ENCODE peak calls at places on chromosomes 6 and 20, in seven cellular contexts. One of them, this sample, is unnamed.

GRCh38 chr6:168177492-168177891 is 98.5 kb upstream of the FRMD1 start:
- DNase-seq in heart left ventricle: no peak
- DNase-seq in cardiac muscle cell: no peak
- DNase-seq in stomach: no peak
- DNase-seq in transverse colon: no peak
- DNase-seq in endodermal cell: peak; percentile 30
- DNase-seq in gastrocnemius medialis: no peak
- DNase-seq in this sample: no peak

GRCh38 chr20:38623061-38623460 is 21.5 kb downstream of the ARHGAP40 start:
- DNase-seq in cardiac muscle cell: no peak
- DNase-seq in heart left ventricle: no peak
- DNase-seq in gastrocnemius medialis: no peak
- DNase-seq in stomach: no peak
- DNase-seq in endodermal cell: no peak
- DNase-seq in transverse colon: no peak
- DNase-seq in this sample: no peak

GRCh38 chr6:141809901-141810300 is 322.8 kb upstream of the GJE1 start:
- DNase-seq in cardiac muscle cell: peak; percentile 8
- DNase-seq in gastrocnemius medialis: no peak
- DNase-seq in endodermal cell: no peak
- DNase-seq in stomach: no peak
- DNase-seq in transverse colon: no peak
- DNase-seq in heart left ventricle: no peak
- DNase-seq in this sample: no peak

GRCh38 chr20:1949711-1950110 is 44.1 kb downstream of the PDYN start:
- DNase-seq in endodermal cell: no peak
- DNase-seq in heart left ventricle: no peak
- DNase-seq in transverse colon: no peak
- DNase-seq in stomach: no peak
- DNase-seq in gastrocnemius medialis: no peak
- DNase-seq in cardiac muscle cell: no peak
- DNase-seq in this sample: no peak

GRCh38 chr20:34355427-34355826 is 7.6 kb upstream of the ITCH start:
- DNase-seq in stomach: no peak
- DNase-seq in transverse colon: no peak
- DNase-seq in gastrocnemius medialis: no peak
- DNase-seq in heart left ventricle: no peak
- DNase-seq in endodermal cell: no peak
- DNase-seq in cardiac muscle cell: no peak
- DNase-seq in this sample: no peak

GRCh38 chr20:52953020-52953419 is 19.1 kb upstream of the TSHZ2 start:
- DNase-seq in gastrocnemius medialis: no peak
- DNase-seq in endodermal cell: no peak
- DNase-seq in heart left ventricle: no peak
- DNase-seq in transverse colon: no peak
- DNase-seq in cardiac muscle cell: no peak
- DNase-seq in stomach: no peak
- DNase-seq in this sample: peak; percentile 61

GRCh38 chr20:59359908-59360307 is 59.5 kb downstream of the EDN3 start:
- DNase-seq in stomach: no peak
- DNase-seq in gastrocnemius medialis: no peak
- DNase-seq in heart left ventricle: no peak
- DNase-seq in cardiac muscle cell: no peak
- DNase-seq in endodermal cell: no peak
- DNase-seq in transverse colon: no peak
- DNase-seq in this sample: no peak

GRCh38 chr20:18585134-18585533 is 2.7 kb upstream of the DTD1 start:
- DNase-seq in gastrocnemius medialis: no peak
- DNase-seq in cardiac muscle cell: peak; percentile 65
- DNase-seq in transverse colon: no peak
- DNase-seq in heart left ventricle: no peak
- DNase-seq in endodermal cell: peak; percentile 80
- DNase-seq in stomach: no peak
- DNase-seq in this sample: peak; percentile 32

GRCh38 chr6:81265106-81265505 is 487.4 kb downstream of the TENT5A start:
- DNase-seq in stomach: no peak
- DNase-seq in endodermal cell: no peak
- DNase-seq in gastrocnemius medialis: no peak
- DNase-seq in heart left ventricle: no peak
- DNase-seq in cardiac muscle cell: peak; percentile 61
- DNase-seq in transverse colon: no peak
- DNase-seq in this sample: peak; percentile 34

GRCh38 chr6:36666726-36667591 is 11.6 kb upstream of the CDKN1A start:
- DNase-seq in stomach: peak; percentile 47
- DNase-seq in gastrocnemius medialis: peak; percentile 81
- DNase-seq in cardiac muscle cell: peak; percentile 97
- DNase-seq in transverse colon: peak; percentile 65
- DNase-seq in heart left ventricle: peak; percentile 55
- DNase-seq in endodermal cell: peak; percentile 88
- DNase-seq in this sample: peak; percentile 97

GRCh38 chr20:64039293-64040160 is 3.5 kb downstream of the C20orf204 start:
- DNase-seq in endodermal cell: no peak
- DNase-seq in transverse colon: no peak
- DNase-seq in stomach: no peak
- DNase-seq in heart left ventricle: peak; percentile 16
- DNase-seq in gastrocnemius medialis: no peak
- DNase-seq in cardiac muscle cell: no peak
- DNase-seq in this sample: no peak

GRCh38 chr6:137879885-137880430 is 12.9 kb downstream of the TNFAIP3 start:
- DNase-seq in endodermal cell: peak; percentile 43
- DNase-seq in heart left ventricle: no peak
- DNase-seq in stomach: no peak
- DNase-seq in gastrocnemius medialis: no peak
- DNase-seq in cardiac muscle cell: no peak
- DNase-seq in transverse colon: no peak
- DNase-seq in this sample: no peak

GRCh38 chr6:137878070-137878809 is 11.2 kb downstream of the TNFAIP3 start:
- DNase-seq in stomach: no peak
- DNase-seq in gastrocnemius medialis: no peak
- DNase-seq in transverse colon: no peak
- DNase-seq in endodermal cell: no peak
- DNase-seq in heart left ventricle: no peak
- DNase-seq in cardiac muscle cell: no peak
- DNase-seq in this sample: no peak

GRCh38 chr6:137880633-137881521 is 13.8 kb downstream of the TNFAIP3 start:
- DNase-seq in gastrocnemius medialis: no peak
- DNase-seq in transverse colon: no peak
- DNase-seq in cardiac muscle cell: no peak
- DNase-seq in stomach: no peak
- DNase-seq in heart left ventricle: peak; percentile 32
- DNase-seq in endodermal cell: no peak
- DNase-seq in this sample: no peak

GRCh38 chr6:137878810-137879285 is 11.8 kb downstream of the TNFAIP3 start:
- DNase-seq in transverse colon: no peak
- DNase-seq in stomach: no peak
- DNase-seq in heart left ventricle: peak; percentile 52
- DNase-seq in endodermal cell: peak; percentile 95
- DNase-seq in cardiac muscle cell: no peak
- DNase-seq in gastrocnemius medialis: peak; percentile 15
- DNase-seq in this sample: no peak

DNA sequence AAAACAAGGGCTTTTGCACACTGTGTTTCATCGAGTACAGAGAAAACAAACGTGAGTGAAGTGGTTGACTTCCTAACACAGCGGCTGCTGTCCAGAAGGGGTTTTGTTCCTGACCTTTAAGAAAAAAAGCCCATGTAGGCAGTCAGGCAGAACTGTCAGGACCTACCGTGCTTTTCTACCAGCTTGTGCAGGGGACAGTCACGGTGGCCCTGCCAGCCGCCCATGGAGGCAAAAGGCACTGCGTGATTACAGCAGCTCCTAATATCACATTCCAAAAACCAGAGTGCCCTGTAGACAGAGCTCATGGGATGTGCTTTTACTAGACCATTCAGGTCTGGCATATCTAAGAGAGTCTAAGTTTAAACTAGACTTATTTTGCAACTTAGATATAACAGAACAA is 12.2 kb downstream of the TNFAIP3 start:
- DNase-seq in transverse colon: no peak
- DNase-seq in endodermal cell: no peak
- DNase-seq in gastrocnemius medialis: no peak
- DNase-seq in cardiac muscle cell: no peak
- DNase-seq in stomach: no peak
- DNase-seq in heart left ventricle: no peak
- DNase-seq in this sample: no peak
- H3K4me1 ChIP-seq in transverse colon: peaks cover 30% of the 10 kb centered on the region
- H3K4me1 ChIP-seq in endodermal cell: peaks cover 4% of the 10 kb centered on the region
- H3K4me1 ChIP-seq in gastrocnemius medialis: no peaks in the 10 kb centered on the region
- H3K4me1 ChIP-seq in cardiac muscle cell: no peaks in the 10 kb centered on the region
- H3K4me1 ChIP-seq in stomach: peaks cover 1% of the 10 kb centered on the region
- H3K4me1 ChIP-seq in heart left ventricle: no peaks in the 10 kb centered on the region
- H3K4me1 ChIP-seq in this sample: peaks cover 8% of the 10 kb centered on the region

GRCh38 chr20:56807118-56807517 is 178.0 kb downstream of the TFAP2C start:
- DNase-seq in transverse colon: no peak
- DNase-seq in heart left ventricle: no peak
- DNase-seq in stomach: no peak
- DNase-seq in endodermal cell: peak; percentile 68
- DNase-seq in cardiac muscle cell: no peak
- DNase-seq in gastrocnemius medialis: no peak
- DNase-seq in this sample: no peak

GRCh38 chr20:56808119-56808725 is 179.1 kb downstream of the TFAP2C start:
- DNase-seq in gastrocnemius medialis: no peak
- DNase-seq in transverse colon: peak; percentile 29
- DNase-seq in endodermal cell: peak; percentile 67
- DNase-seq in heart left ventricle: no peak
- DNase-seq in cardiac muscle cell: no peak
- DNase-seq in stomach: no peak
- DNase-seq in this sample: no peak

GRCh38 chr20:56810141-56810540 is 181.0 kb downstream of the TFAP2C start:
- DNase-seq in endodermal cell: no peak
- DNase-seq in transverse colon: no peak
- DNase-seq in heart left ventricle: no peak
- DNase-seq in gastrocnemius medialis: no peak
- DNase-seq in stomach: no peak
- DNase-seq in cardiac muscle cell: peak; percentile 58
- DNase-seq in this sample: no peak

GRCh38 chr20:56809668-56810067 is 180.6 kb downstream of the TFAP2C start:
- DNase-seq in stomach: no peak
- DNase-seq in cardiac muscle cell: no peak
- DNase-seq in gastrocnemius medialis: no peak
- DNase-seq in heart left ventricle: no peak
- DNase-seq in transverse colon: no peak
- DNase-seq in endodermal cell: no peak
- DNase-seq in this sample: no peak

DNA sequence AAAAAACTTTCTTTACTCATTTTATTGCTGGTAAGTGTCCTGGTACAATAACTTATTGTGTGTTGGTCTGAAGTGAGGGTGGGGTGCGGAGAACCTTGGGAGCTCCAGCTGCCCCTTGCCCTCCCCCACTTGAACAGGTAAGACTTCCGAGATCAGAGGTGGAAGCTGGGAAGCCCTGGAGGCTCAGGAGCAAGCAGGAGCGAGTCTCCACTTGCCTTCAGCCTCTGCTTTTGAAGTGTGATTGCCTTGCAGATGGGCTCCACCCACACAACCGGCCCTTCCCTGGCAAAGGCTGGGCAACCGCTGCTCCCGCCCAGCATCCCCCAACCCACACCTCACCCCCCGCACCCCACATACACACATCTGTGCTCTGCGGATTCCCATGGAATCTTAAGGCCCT is 179.6 kb downstream of the TFAP2C start:
- DNase-seq in transverse colon: peak; percentile 44
- DNase-seq in endodermal cell: no peak
- DNase-seq in gastrocnemius medialis: no peak
- DNase-seq in stomach: no peak
- DNase-seq in heart left ventricle: no peak
- DNase-seq in cardiac muscle cell: no peak
- DNase-seq in this sample: no peak
- H3K4me1 ChIP-seq in transverse colon: no peaks in the 10 kb centered on the region
- H3K4me1 ChIP-seq in endodermal cell: no peaks in the 10 kb centered on the region
- H3K4me1 ChIP-seq in gastrocnemius medialis: no peaks in the 10 kb centered on the region
- H3K4me1 ChIP-seq in stomach: no peaks in the 10 kb centered on the region
- H3K4me1 ChIP-seq in heart left ventricle: no peaks in the 10 kb centered on the region
- H3K4me1 ChIP-seq in cardiac muscle cell: no peaks in the 10 kb centered on the region
- H3K4me1 ChIP-seq in this sample: peaks cover 2% of the 10 kb centered on the region

GRCh38 chr6:108942556-108943492 is 94.6 kb downstream of the ARMC2 start:
- DNase-seq in heart left ventricle: no peak
- DNase-seq in stomach: no peak
- DNase-seq in endodermal cell: no peak
- DNase-seq in transverse colon: no peak
- DNase-seq in cardiac muscle cell: no peak
- DNase-seq in gastrocnemius medialis: no peak
- DNase-seq in this sample: no peak
- H3K4me1 ChIP-seq in heart left ventricle: peaks cover 12% of the 10 kb centered on the region
- H3K4me1 ChIP-seq in stomach: peaks cover 61% of the 10 kb centered on the region
- H3K4me1 ChIP-seq in endodermal cell: peaks cover 4% of the 10 kb centered on the region
- H3K4me1 ChIP-seq in transverse colon: peaks cover 59% of the 10 kb centered on the region
- H3K4me1 ChIP-seq in cardiac muscle cell: peaks cover 19% of the 10 kb centered on the region
- H3K4me1 ChIP-seq in gastrocnemius medialis: peaks cover 76% of the 10 kb centered on the region
- H3K4me1 ChIP-seq in this sample: peaks cover 21% of the 10 kb centered on the region

DNA sequence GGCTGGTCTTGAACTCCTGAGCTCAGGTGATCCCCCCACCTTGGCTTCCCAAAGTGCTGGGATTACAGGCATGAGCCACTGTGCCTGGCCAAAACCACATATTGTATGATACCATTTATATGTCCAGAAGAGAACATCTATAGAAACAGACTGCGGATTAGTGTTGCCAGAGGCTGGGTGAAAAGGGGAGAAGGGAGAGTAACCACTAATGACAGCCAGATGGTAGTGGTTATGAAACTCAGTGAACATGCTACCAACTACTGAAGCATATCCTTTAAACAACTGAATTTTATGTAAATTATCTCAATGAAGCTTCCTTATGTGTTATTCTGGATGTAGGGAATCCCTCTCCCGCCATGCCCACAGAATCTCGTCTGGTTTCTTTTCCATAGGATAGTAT is 15.7 kb downstream of the SLC23A2 start:
- DNase-seq in heart left ventricle: no peak
- DNase-seq in cardiac muscle cell: no peak
- DNase-seq in gastrocnemius medialis: no peak
- DNase-seq in stomach: no peak
- DNase-seq in endodermal cell: no peak
- DNase-seq in transverse colon: no peak
- DNase-seq in this sample: no peak
- H3K4me1 ChIP-seq in heart left ventricle: no peaks in the 10 kb centered on the region
- H3K4me1 ChIP-seq in cardiac muscle cell: no peaks in the 10 kb centered on the region
- H3K4me1 ChIP-seq in gastrocnemius medialis: no peaks in the 10 kb centered on the region
- H3K4me1 ChIP-seq in stomach: peaks cover 17% of the 10 kb centered on the region
- H3K4me1 ChIP-seq in endodermal cell: no peaks in the 10 kb centered on the region
- H3K4me1 ChIP-seq in transverse colon: peaks cover 3% of the 10 kb centered on the region
- H3K4me1 ChIP-seq in this sample: no peaks in the 10 kb centered on the region

GRCh38 chr6:150352321-150353296 is 16.2 kb upstream of the IYD start:
- DNase-seq in transverse colon: no peak
- DNase-seq in stomach: no peak
- DNase-seq in heart left ventricle: no peak
- DNase-seq in gastrocnemius medialis: no peak
- DNase-seq in endodermal cell: no peak
- DNase-seq in cardiac muscle cell: peak; percentile 69
- DNase-seq in this sample: peak; percentile 66

GRCh38 chr6:150353445-150353844 is 15.4 kb upstream of the IYD start:
- DNase-seq in endodermal cell: no peak
- DNase-seq in stomach: no peak
- DNase-seq in gastrocnemius medialis: no peak
- DNase-seq in transverse colon: no peak
- DNase-seq in heart left ventricle: no peak
- DNase-seq in cardiac muscle cell: no peak
- DNase-seq in this sample: no peak

GRCh38 chr6:150355932-150356331 is 12.9 kb upstream of the IYD start:
- DNase-seq in cardiac muscle cell: no peak
- DNase-seq in stomach: no peak
- DNase-seq in endodermal cell: peak; percentile 53
- DNase-seq in transverse colon: no peak
- DNase-seq in gastrocnemius medialis: no peak
- DNase-seq in heart left ventricle: no peak
- DNase-seq in this sample: no peak

GRCh38 chr6:150354754-150355571 is 13.8 kb upstream of the IYD start:
- DNase-seq in endodermal cell: no peak
- DNase-seq in stomach: no peak
- DNase-seq in transverse colon: no peak
- DNase-seq in gastrocnemius medialis: no peak
- DNase-seq in cardiac muscle cell: peak; percentile 58
- DNase-seq in heart left ventricle: no peak
- DNase-seq in this sample: no peak
- H3K4me1 ChIP-seq in endodermal cell: no peaks in the 10 kb centered on the region
- H3K4me1 ChIP-seq in stomach: no peaks in the 10 kb centered on the region
- H3K4me1 ChIP-seq in transverse colon: no peaks in the 10 kb centered on the region
- H3K4me1 ChIP-seq in gastrocnemius medialis: no peaks in the 10 kb centered on the region
- H3K4me1 ChIP-seq in cardiac muscle cell: no peaks in the 10 kb centered on the region
- H3K4me1 ChIP-seq in heart left ventricle: no peaks in the 10 kb centered on the region
- H3K4me1 ChIP-seq in this sample: no peaks in the 10 kb centered on the region